ENCODE peak calls at places on chromosomes 11 and 22, in five cellular contexts. B is mesenchymal stem cell, T is IMR-90, I is neuronal stem cell, M is H1. N is an unnamed sample.
A peak's percentile ranks its signal among the peaks of the same experiment; 100 is the strongest.

GRCh38 chr22:25120093-25120561 is 79.5 kb upstream of the CRYBB3 start:
- DNase-seq in B (no peak), T (no peak), I (peak; percentile 35), M (no peak), N (peak; percentile 76)

GRCh38 chr11:19724765-19725164 is 12.1 kb downstream of the NAV2 start:
- DNase-seq in B (no peak), T (no peak), I (no peak), M (no peak), N (no peak)

GRCh38 chr22:29351891-29352290 is 36.4 kb upstream of the RASL10A start:
- DNase-seq in B (no peak), T (no peak), I (no peak), M (no peak), N (no peak)

GRCh38 chr22:45818130-45819085 is 146.8 kb downstream of the ATXN10 start:
- DNase-seq in B (peak; percentile 22), T (no peak), I (no peak), M (no peak), N (peak; percentile 23)

GRCh38 chr11:28632338-28632737 is 524.1 kb downstream of the METTL15 start:
- DNase-seq in B (no peak), T (peak; percentile 55), I (no peak), M (no peak), N (no peak)

GRCh38 chr11:93034640-93035039 is 65.2 kb downstream of the MTNR1B start:
- DNase-seq in B (no peak), T (no peak), I (no peak), M (no peak), N (no peak)

GRCh38 chr11:112504056-112504455 is 243.4 kb upstream of the PLET1 start:
- DNase-seq in B (peak; percentile 13), T (peak; percentile 28), I (no peak), M (no peak), N (no peak)

GRCh38 chr11:37449146-37449545 is 851.1 kb upstream of the RAG2 start:
- DNase-seq in B (peak; percentile 51), T (peak; percentile 68), I (peak; percentile 14), M (no peak), N (peak; percentile 65)

GRCh38 chr11:35487532-35488078 is 37.8 kb downstream of the PAMR1 start:
- DNase-seq in B (peak; percentile 52), T (peak; percentile 82), I (peak; percentile 33), M (peak; percentile 39), N (peak; percentile 88)

GRCh38 chr22:30224161-30224857 is 22.2 kb downstream of the LIF start:
- DNase-seq in B (peak; percentile 92), T (no peak), I (no peak), M (no peak), N (peak; percentile 88)

GRCh38 chr22:33909075-33909458 is 11.2 kb downstream of the LARGE1 start:
- DNase-seq in B (peak; percentile 56), T (peak; percentile 84), I (no peak), M (no peak), N (no peak)

GRCh38 chr11:64619196-64619595 is 28.2 kb downstream of the SLC22A12 start:
- DNase-seq in B (no peak), T (no peak), I (no peak), M (no peak), N (no peak)

GRCh38 chr11:26621147-26621546 is 49.1 kb upstream of the MUC15 start:
- DNase-seq in B (peak; percentile 73), T (peak; percentile 52), I (no peak), M (no peak), N (peak; percentile 6)

GRCh38 chr11:35084817-35085424 is 54.0 kb upstream of the CD44 start:
- DNase-seq in B (no peak), T (no peak), I (no peak), M (no peak), N (no peak)

GRCh38 chr22:22748297-22748743 is 103.9 kb downstream of the GGTLC2 start:
- DNase-seq in B (peak; percentile 20), T (peak; percentile 52), I (peak; percentile 9), M (no peak), N (peak; percentile 32)

GRCh38 chr11:110762596-110762995 is 50.4 kb upstream of the ARHGAP20 start:
- DNase-seq in B (peak; percentile 6), T (peak; percentile 49), I (no peak), M (no peak), N (no peak)

GRCh38 chr11:94638278-94638901 is 71.2 kb downstream of the PIWIL4 start:
- DNase-seq in B (peak; percentile 14), T (no peak), I (no peak), M (no peak), N (peak; percentile 83)

GRCh38 chr22:44289429-44290171 is 23.2 kb downstream of the SHISAL1 start:
- DNase-seq in B (peak; percentile 81), T (peak; percentile 49), I (peak; percentile 44), M (no peak), N (peak; percentile 69)

GRCh38 chr11:106619320-106619990 is 398.8 kb downstream of the GUCY1A2 start:
- DNase-seq in B (no peak), T (no peak), I (no peak), M (no peak), N (no peak)

GRCh38 chr11:47912843-47913437 is 64.8 kb upstream of the NUP160 start:
- DNase-seq in B (peak; percentile 72), T (no peak), I (no peak), M (no peak), N (no peak)

GRCh38 chr11:2549876-2550605 is 105.2 kb downstream of the KCNQ1 start:
- DNase-seq in B (no peak), T (no peak), I (no peak), M (no peak), N (no peak)

GRCh38 chr11:111386611-111387150 is 7.6 kb upstream of the POU2AF1 start:
- DNase-seq in B (no peak), T (no peak), I (no peak), M (no peak), N (no peak)

GRCh38 chr11:12625438-12626071 is 48.7 kb upstream of the TEAD1 start:
- DNase-seq in B (peak; percentile 90), T (peak; percentile 98), I (no peak), M (no peak), N (no peak)

GRCh38 chr11:62842171-62842717 is 2.9 kb upstream of the WDR74 start:
- DNase-seq in B (no peak), T (no peak), I (no peak), M (no peak), N (no peak)

GRCh38 chr11:44047931-44048431 is at the start of gene ACCSL:
- DNase-seq in B (no peak), T (no peak), I (no peak), M (no peak), N (no peak)

GRCh38 chr11:60563553-60564235 is 48.5 kb downstream of the MS4A13 start:
- DNase-seq in B (no peak), T (no peak), I (no peak), M (no peak), N (peak; percentile 16)

GRCh38 chr11:7020183-7020917 is at the start of the genes NLRP14 and ZNF214:
- DNase-seq in B (peak; percentile 94), T (peak; percentile 89), I (peak; percentile 95), M (peak; percentile 80), N (peak; percentile 98)

GRCh38 chr22:22168941-22169867 is 75.4 kb upstream of the VPREB1 start:
- DNase-seq in B (no peak), T (no peak), I (no peak), M (no peak), N (no peak)

GRCh38 chr22:29032584-29032983 is 29.0 kb downstream of the C22orf31 start:
- DNase-seq in B (peak; percentile 68), T (peak; percentile 27), I (no peak), M (no peak), N (no peak)

DNA sequence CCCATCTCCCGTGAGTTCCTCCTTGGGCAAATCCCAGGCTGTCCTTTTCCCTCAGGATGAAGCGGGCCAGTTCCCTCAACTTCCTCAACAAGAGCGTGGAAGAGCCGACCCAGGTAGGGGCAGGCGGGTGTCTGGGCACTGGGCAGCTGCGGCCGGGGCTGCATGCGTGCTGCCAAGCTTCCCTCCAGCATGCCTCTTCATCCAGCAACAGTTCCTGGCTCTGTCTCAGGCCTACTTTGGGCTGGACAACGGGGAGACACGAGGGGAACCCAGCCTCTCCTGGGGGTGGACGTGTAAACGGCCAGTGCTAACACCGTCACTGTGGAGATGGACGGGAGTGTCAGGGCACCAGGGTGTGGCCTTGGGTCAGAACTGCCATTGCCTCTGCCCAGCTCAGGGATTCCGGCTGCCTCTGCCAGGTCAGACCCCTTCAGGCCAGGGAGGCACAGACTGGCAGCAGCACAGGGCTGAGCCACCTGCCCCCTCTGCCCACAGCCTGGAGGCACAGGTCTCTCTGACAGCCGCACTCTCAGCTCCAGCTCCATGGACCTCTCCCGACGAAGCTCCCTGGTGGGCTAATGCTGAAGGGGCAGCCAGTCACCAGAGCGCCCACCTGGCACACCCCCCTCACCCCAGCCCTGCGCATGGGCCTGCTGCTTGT is 1.9 kb upstream of the RAB1B start:
- DNase-seq in B (no peak), T (no peak), I (no peak), M (no peak), N (no peak)
- H3K4me3 ChIP-seq in B (peak overlapping the region; percentile 97), T (no peak overlapping the region), I (peak overlapping the region; percentile 87), M (peak overlapping the region; percentile 91), N (no peak overlapping the region)

DNA sequence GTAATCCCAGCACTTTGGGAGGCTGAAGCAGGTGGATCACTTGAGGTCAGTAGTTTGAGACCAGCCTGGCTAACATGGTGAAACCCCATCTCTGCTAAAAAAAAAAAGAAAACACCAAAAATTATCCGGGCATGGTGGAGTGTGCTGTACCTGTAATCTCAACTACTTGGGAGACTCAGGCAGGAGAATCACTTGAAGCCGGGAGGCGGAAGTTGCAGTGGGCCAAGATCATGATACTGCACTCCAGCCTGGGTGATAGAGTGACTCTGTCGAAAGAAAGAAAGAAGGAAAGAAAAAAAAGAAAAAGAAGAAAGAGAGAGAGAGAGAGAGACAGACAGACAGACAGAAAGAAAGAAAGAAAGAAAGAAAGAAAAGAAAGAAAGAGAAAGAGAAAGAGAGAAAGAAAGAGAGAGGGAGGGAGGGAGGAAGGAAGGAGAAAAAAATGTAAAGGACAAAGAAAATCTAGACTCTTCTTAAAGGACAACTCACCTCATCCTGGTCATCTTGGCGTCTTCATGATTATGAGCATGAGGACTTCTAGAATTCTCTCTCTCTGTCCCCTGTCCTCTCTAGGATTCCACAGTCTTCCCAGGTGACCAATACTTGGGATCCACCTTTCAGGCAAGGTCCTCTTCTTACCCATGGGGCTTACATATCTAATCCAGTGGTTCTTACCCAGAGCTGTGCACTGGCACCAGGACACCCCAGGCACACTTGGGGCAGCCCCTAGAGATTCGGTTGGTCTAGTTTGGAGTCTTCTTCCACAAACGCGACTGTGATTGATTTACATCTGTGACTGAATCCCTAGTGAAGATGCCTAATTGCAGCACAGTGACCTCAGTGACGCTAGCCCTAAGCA is 120.9 kb downstream of the MED15 start:
- DNase-seq in B (no peak), T (no peak), I (no peak), M (no peak), N (no peak)
- H3K23ac ChIP-seq in B (no peak overlapping the region), T (no peak overlapping the region), I (no peak overlapping the region), M (no peak overlapping the region), N (no peak overlapping the region)

GRCh38 chr22:23837911-23838685 is 708 bp downstream of the DERL3 start:
- DNase-seq in B (no peak), T (no peak), I (no peak), M (no peak), N (peak; percentile 29)
- H2BK15ac ChIP-seq in B (no peak overlapping the region), T (no peak overlapping the region), I (no peak overlapping the region), M (no peak overlapping the region), N (no peak overlapping the region)

GRCh38 chr11:108732395-108732794 is 67.5 kb downstream of the DDX10 start:
- DNase-seq in B (no peak), T (no peak), I (no peak), M (no peak), N (no peak)

GRCh38 chr11:108727665-108728064 is 62.8 kb downstream of the DDX10 start:
- DNase-seq in B (no peak), T (no peak), I (no peak), M (no peak), N (no peak)

GRCh38 chr11:108734956-108735559 is 70.2 kb downstream of the DDX10 start:
- DNase-seq in B (peak; percentile 26), T (peak; percentile 19), I (no peak), M (no peak), N (peak; percentile 41)

GRCh38 chr11:108733479-108734116 is 68.7 kb downstream of the DDX10 start:
- DNase-seq in B (peak; percentile 39), T (peak; percentile 62), I (no peak), M (no peak), N (peak; percentile 31)
- H3K4me3 ChIP-seq in B (no peak overlapping the region), T (no peak overlapping the region), I (no peak overlapping the region), M (no peak overlapping the region), N (no peak overlapping the region)

N was measured in mesendoderm.